ENCODE peak calls at places on chromosomes 4 and X, in six cellular contexts. I, H, W, Y, A and E are unnamed samples.

GRCh38 chrX:48681539-48682183 is 1.9 kb upstream of the WAS start:
- DNase-seq in I (no peak), H (no peak), W (no peak), Y (no peak), A (no peak), E (no peak)

GRCh38 chrX:80808854-80809493 is 703 bp downstream of the BRWD3 start:
- DNase-seq in I (no peak), H (peak; percentile 40), W (no peak), Y (peak; percentile 18), A (peak; percentile 62), E (peak; percentile 25)

GRCh38 chr4:172514801-172515200 is 653.8 kb upstream of the GALNT7 start:
- DNase-seq in I (no peak), H (no peak), W (no peak), Y (no peak), A (no peak), E (no peak)

GRCh38 chr4:17577660-17578481 is 873 bp downstream of the LAP3 start:
- DNase-seq in I (peak; percentile 4), H (peak; percentile 72), W (peak; percentile 90), Y (peak; percentile 27), A (peak; percentile 79), E (peak; percentile 61)

GRCh38 chr4:88033309-88033708 is 25.9 kb downstream of the PKD2 start:
- DNase-seq in I (peak; percentile 72), H (no peak), W (no peak), Y (peak; percentile 9), A (no peak), E (peak; percentile 28)

GRCh38 chrX:102765217-102765616 is 44.7 kb downstream of the GPRASP3 start:
- DNase-seq in I (peak; percentile 82), H (no peak), W (no peak), Y (no peak), A (no peak), E (no peak)

GRCh38 chrX:69618803-69619202 is 2.9 kb downstream of the EDA start:
- DNase-seq in I (peak; percentile 2), H (no peak), W (no peak), Y (peak; percentile 1), A (no peak), E (peak; percentile 23)

GRCh38 chr4:182969651-182970279 is 52.6 kb upstream of the DCTD start:
- DNase-seq in I (no peak), H (no peak), W (no peak), Y (no peak), A (no peak), E (no peak)

GRCh38 chrX:43969504-43970501 is 3.4 kb downstream of the NDP start:
- DNase-seq in I (peak; percentile 56), H (peak; percentile 61), W (peak; percentile 61), Y (no peak), A (no peak), E (no peak)

GRCh38 chrX:15143050-15143824 is 126.6 kb downstream of the ASB9 start:
- DNase-seq in I (peak; percentile 45), H (peak; percentile 37), W (no peak), Y (peak; percentile 49), A (peak; percentile 48), E (peak; percentile 19)

GRCh38 chrX:74922922-74923321 is 2.3 kb downstream of the NEXMIF start:
- DNase-seq in I (no peak), H (no peak), W (no peak), Y (no peak), A (no peak), E (no peak)

GRCh38 chrX:97057349-97057909 is 173.7 kb downstream of the RPA4 start:
- DNase-seq in I (no peak), H (no peak), W (no peak), Y (no peak), A (no peak), E (no peak)

GRCh38 chr4:752196-752861 is 46.7 kb downstream of the PCGF3 start:
- DNase-seq in I (peak; percentile 19), H (no peak), W (no peak), Y (no peak), A (no peak), E (no peak)

GRCh38 chr4:80186666-80187065 is 10.6 kb upstream of the PRDM8 start:
- DNase-seq in I (no peak), H (no peak), W (no peak), Y (no peak), A (no peak), E (no peak)

GRCh38 chr4:21742326-21742725 is 206.2 kb downstream of the KCNIP4 start:
- DNase-seq in I (no peak), H (no peak), W (no peak), Y (no peak), A (no peak), E (no peak)

GRCh38 chr4:915595-915994 is 16.5 kb downstream of the GAK start:
- DNase-seq in I (peak; percentile 31), H (peak; percentile 22), W (no peak), Y (no peak), A (no peak), E (no peak)

GRCh38 chrX:148265829-148266228 is 234.6 kb upstream of the AFF2 start:
- DNase-seq in I (no peak), H (no peak), W (no peak), Y (no peak), A (no peak), E (no peak)

GRCh38 chrX:66698273-66699204 is 59.7 kb upstream of the EDA2R start:
- DNase-seq in I (no peak), H (no peak), W (no peak), Y (no peak), A (no peak), E (no peak)

GRCh38 chr4:38488891-38489861 is 174.8 kb upstream of the KLF3 start:
- DNase-seq in I (no peak), H (no peak), W (no peak), Y (no peak), A (no peak), E (no peak)

GRCh38 chr4:34572026-34572425 is 1672.3 kb downstream of the ARAP2 start:
- DNase-seq in I (no peak), H (no peak), W (no peak), Y (no peak), A (no peak), E (no peak)

GRCh38 chr4:158538176-158538575 is 16.5 kb downstream of the RXFP1 start:
- DNase-seq in I (peak; percentile 53), H (no peak), W (no peak), Y (no peak), A (no peak), E (no peak)

GRCh38 chrX:48945517-48946348 is 11.7 kb downstream of the OTUD5 start:
- DNase-seq in I (peak; percentile 51), H (peak; percentile 62), W (peak; percentile 76), Y (peak; percentile 54), A (peak; percentile 66), E (peak; percentile 43)

GRCh38 chr4:113878718-113879117 is 100.7 kb downstream of the ARSJ start:
- DNase-seq in I (peak; percentile 57), H (no peak), W (no peak), Y (no peak), A (no peak), E (no peak)

GRCh38 chrX:46574941-46575381 is 1.4 kb downstream of the CHST7 start:
- DNase-seq in I (no peak), H (peak; percentile 54), W (no peak), Y (peak; percentile 32), A (peak; percentile 68), E (peak; percentile 51)

GRCh38 chr4:8707045-8707781 is 114.6 kb downstream of the CPZ start:
- DNase-seq in I (no peak), H (peak; percentile 13), W (peak; percentile 41), Y (no peak), A (peak; percentile 46), E (peak; percentile 47)

GRCh38 chr4:174764105-174764729 is 64.8 kb downstream of the GLRA3 start:
- DNase-seq in I (peak; percentile 40), H (no peak), W (no peak), Y (no peak), A (no peak), E (no peak)

GRCh38 chrX:116667346-116667745 is 204.6 kb upstream of the CT83 start:
- DNase-seq in I (no peak), H (no peak), W (no peak), Y (no peak), A (no peak), E (no peak)

GRCh38 chrX:154840856-154841255 is 6.4 kb upstream of the SMIM9 start:
- DNase-seq in I (peak; percentile 70), H (no peak), W (no peak), Y (peak; percentile 1), A (no peak), E (no peak)

GRCh38 chr4:142396279-142396678 is 449.8 kb downstream of the INPP4B start:
- DNase-seq in I (peak; percentile 36), H (no peak), W (no peak), Y (no peak), A (no peak), E (no peak)

GRCh38 chr4:40573593-40574311 is 55.9 kb downstream of the RBM47 start:
- DNase-seq in I (peak; percentile 22), H (no peak), W (no peak), Y (no peak), A (no peak), E (no peak)
- H3K27ac ChIP-seq in I (no peak overlapping the region), H (no peak overlapping the region), W (peak overlapping the region; percentile 27), Y (no peak overlapping the region), A (peak overlapping the region; percentile 53), E (peak overlapping the region; percentile 84)

GRCh38 chr4:110597582-110597981 is 25.3 kb downstream of the PITX2 start:
- DNase-seq in I (no peak), H (no peak), W (no peak), Y (no peak), A (no peak), E (no peak)

GRCh38 chr4:110596431-110596830 is 26.4 kb downstream of the PITX2 start:
- DNase-seq in I (no peak), H (no peak), W (no peak), Y (no peak), A (no peak), E (no peak)

DNA sequence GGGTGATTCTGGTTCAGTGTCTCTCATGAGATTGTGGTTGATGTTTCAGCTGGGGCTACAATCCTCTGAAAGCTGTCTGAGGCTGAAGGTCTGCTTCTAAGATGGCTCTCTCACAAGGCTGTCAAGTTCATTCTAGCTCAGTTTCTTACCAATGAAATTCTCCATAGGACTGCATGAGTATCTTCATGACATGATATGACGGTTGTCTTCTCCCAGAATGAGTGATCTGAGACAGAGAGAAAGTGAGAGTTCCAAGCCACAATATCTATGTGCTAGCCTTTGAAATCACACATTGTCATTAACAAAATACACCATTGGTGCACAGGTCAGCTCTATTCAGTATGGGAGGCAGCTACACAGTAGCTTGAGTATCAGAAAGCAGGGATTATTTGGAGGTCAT is 27.3 kb downstream of the PITX2 start:
- DNase-seq in I (no peak), H (no peak), W (no peak), Y (no peak), A (no peak), E (no peak)
- H3K9me3 ChIP-seq in I (no peaks in the 10 kb centered on the region), H (no peaks in the 10 kb centered on the region), W (peaks cover 9% of the 10 kb centered on the region), Y (peaks cover 10% of the 10 kb centered on the region), A (peaks cover 7% of the 10 kb centered on the region), E (peaks cover 21% of the 10 kb centered on the region)

GRCh38 chrX:132612990-132613564 is 124.2 kb upstream of the MBNL3 start:
- DNase-seq in I (peak; percentile 4), H (peak; percentile 59), W (no peak), Y (peak; percentile 22), A (peak; percentile 67), E (peak; percentile 30)
- TF ChIP-seq CTCF in I (peak; percentile 49), H (no peak), W (peak; percentile 56), Y (peak; percentile 54), A (peak; percentile 55), E (peak; percentile 48)

DNA sequence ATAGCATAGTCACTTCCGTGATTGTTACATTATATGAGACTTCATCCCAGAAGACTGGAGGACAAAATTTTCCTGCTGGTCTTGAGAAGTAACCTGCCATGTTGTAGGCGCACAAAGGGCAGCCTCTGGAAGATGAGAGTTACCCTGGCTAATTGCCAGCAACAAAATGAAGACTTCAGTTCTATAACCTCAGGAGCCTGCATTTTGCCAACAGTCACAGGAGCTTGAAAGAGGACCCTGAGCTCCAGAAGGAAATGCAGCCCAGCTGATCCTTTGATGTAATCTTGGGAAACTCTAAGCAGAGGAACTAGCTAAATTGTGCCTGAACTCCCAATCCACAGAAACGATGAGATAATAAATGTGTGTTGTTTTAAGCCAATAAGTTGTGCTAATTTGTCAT is 89.9 kb upstream of the MAPK10 start:
- DNase-seq in I (no peak), H (no peak), W (no peak), Y (no peak), A (no peak), E (no peak)
- H3K27ac ChIP-seq in I (no peak overlapping the region), H (no peak overlapping the region), W (no peak overlapping the region), Y (no peak overlapping the region), A (no peak overlapping the region), E (no peak overlapping the region)